ENCODE peak calls at places on chromosomes 5 and 9, in eight cellular contexts. J, T, L, U, C, F, B and P are unnamed samples.

GRCh38 chr5:38048400-38048799 is 208.6 kb upstream of the GDNF start:
- DNase-seq in U (no peak), L (no peak), J (no peak), F (no peak), C (no peak), B (no peak), T (no peak), P (no peak)

GRCh38 chr9:124300312-124300711 is 42.6 kb downstream of the NEK6 start:
- DNase-seq in U (no peak), C (no peak), T (no peak), F (no peak), B (no peak), L (no peak), J (no peak), P (no peak)

GRCh38 chr5:150540615-150541396 is 32.9 kb downstream of the NDST1 start:
- DNase-seq in J (peak), C (peak), U (peak), F (no peak), L (no peak), B (no peak), T (peak), P (no peak)

GRCh38 chr9:96232539-96233241 is 69.3 kb downstream of the HSD17B3 start:
- DNase-seq in T (peak), J (peak), L (peak), C (peak), B (peak), U (peak), F (no peak), P (peak)

GRCh38 chr9:115117999-115118470 is at the start of gene TNC:
- DNase-seq in L (peak), C (peak), B (no peak), T (peak), U (peak), F (no peak), J (peak), P (peak)

GRCh38 chr9:36443581-36443980 is 43.5 kb upstream of the RNF38 start:
- DNase-seq in L (no peak), B (no peak), J (no peak), T (peak), F (no peak), C (no peak), U (no peak), P (no peak)

GRCh38 chr5:59485629-59486439 is 407.7 kb downstream of the PDE4D start:
- DNase-seq in L (no peak), C (no peak), U (no peak), T (no peak), J (no peak), B (no peak), F (no peak), P (no peak)

GRCh38 chr5:2212481-2212880 is 329.8 kb upstream of the IRX4 start:
- DNase-seq in L (no peak), B (no peak), U (peak), T (no peak), J (no peak), F (no peak), C (no peak), P (no peak)

GRCh38 chr5:38922199-38922598 is 76.4 kb downstream of the OSMR start:
- DNase-seq in F (peak), T (peak), B (peak), L (peak), C (peak), J (peak), U (no peak), P (peak)

GRCh38 chr9:75083188-75083976 is 4.6 kb downstream of the NMRK1 start:
- DNase-seq in F (no peak), C (no peak), U (no peak), J (no peak), T (no peak), B (no peak), L (peak), P (no peak)

GRCh38 chr5:177410575-177410974 is 1.2 kb upstream of the F12 start:
- DNase-seq in U (no peak), C (no peak), J (no peak), F (no peak), B (no peak), L (no peak), T (no peak), P (no peak)

GRCh38 chr9:109922617-109923260 is 142.7 kb downstream of the PALM2AKAP2 start:
- DNase-seq in L (no peak), F (no peak), J (no peak), U (no peak), T (no peak), C (no peak), B (no peak), P (no peak)

GRCh38 chr5:108749130-108749861 is 1.6 kb downstream of the FER start:
- DNase-seq in F (no peak), B (peak), U (no peak), J (no peak), L (no peak), T (peak), C (peak), P (no peak)

GRCh38 chr5:10633271-10634049 is 69.6 kb downstream of the ANKRD33B start:
- DNase-seq in F (no peak), B (no peak), L (no peak), C (no peak), T (no peak), J (no peak), U (no peak), P (no peak)

GRCh38 chr9:124296094-124296493 is 38.3 kb downstream of the NEK6 start:
- DNase-seq in U (no peak), F (no peak), C (no peak), L (no peak), T (no peak), B (no peak), J (no peak), P (no peak)

GRCh38 chr5:23977996-23978395 is 470.6 kb downstream of the PRDM9 start:
- DNase-seq in B (peak), F (no peak), J (no peak), L (peak), C (no peak), T (no peak), U (no peak), P (no peak)

GRCh38 chr5:43700591-43700990 is 97.6 kb downstream of the NNT start:
- DNase-seq in F (no peak), J (no peak), B (no peak), U (no peak), T (no peak), L (no peak), C (no peak), P (no peak)

GRCh38 chr9:129185991-129186390 is 7.9 kb upstream of the IER5L start:
- DNase-seq in B (no peak), C (no peak), J (no peak), F (no peak), L (no peak), T (no peak), U (no peak), P (no peak)

GRCh38 chr5:77294212-77294611 is 83.7 kb downstream of the PDE8B start:
- DNase-seq in U (no peak), L (no peak), F (peak), T (no peak), C (no peak), J (no peak), B (peak), P (no peak)